ENCODE peak calls at places on chromosomes 13 and 19, in six cellular contexts. A is ovary, L is neural progenitor cell, O is Peyer's patch, P is hepatocyte, M is upper lobe of left lung. X is an unnamed sample. For H3K4me1, the result is how much of the 10 kb centered on the place peaks cover.

GRCh38 chr19:15294591-15294990 is 37.7 kb downstream of the BRD4 start:
- DNase-seq in A (peak), L (no peak), O (no peak), P (no peak), M (no peak), X (no peak)

GRCh38 chr19:2441096-2441752 is 13.8 kb upstream of the TIMM13 start:
- DNase-seq in A (no peak), L (no peak), O (no peak), P (no peak), M (no peak), X (no peak)

GRCh38 chr19:33055718-33056117 is 9.0 kb downstream of the RHPN2 start:
- DNase-seq in A (no peak), L (peak), O (no peak), P (no peak), M (no peak), X (no peak)

GRCh38 chr19:2282062-2282861 is at the start of gene PEAK3:
- DNase-seq in A (no peak), L (peak), O (peak), P (no peak), M (peak), X (peak)

GRCh38 chr13:44148159-44148929 is 225.3 kb upstream of the SERP2 start:
- DNase-seq in A (no peak), L (peak), O (no peak), P (no peak), M (no peak), X (no peak)

GRCh38 chr19:29628661-29629385 is 22.7 kb downstream of the POP4 start:
- DNase-seq in A (no peak), L (no peak), O (no peak), P (no peak), M (no peak), X (no peak)

GRCh38 chr19:27776020-27776419 is 1436.9 kb downstream of the UQCRFS1 start:
- DNase-seq in A (no peak), L (no peak), O (no peak), P (no peak), M (peak), X (no peak)

GRCh38 chr19:51564791-51565190 is 6.3 kb upstream of the ZNF175 start:
- DNase-seq in A (no peak), L (no peak), O (peak), P (no peak), M (no peak), X (no peak)

GRCh38 chr19:49390131-49390977 is 2.3 kb downstream of the KASH5 start:
- DNase-seq in A (no peak), L (no peak), O (no peak), P (no peak), M (no peak), X (no peak)

GRCh38 chr13:111926501-111927180 is 140.3 kb upstream of the SOX1 start:
- DNase-seq in A (no peak), L (no peak), O (no peak), P (no peak), M (no peak), X (no peak)

DNA sequence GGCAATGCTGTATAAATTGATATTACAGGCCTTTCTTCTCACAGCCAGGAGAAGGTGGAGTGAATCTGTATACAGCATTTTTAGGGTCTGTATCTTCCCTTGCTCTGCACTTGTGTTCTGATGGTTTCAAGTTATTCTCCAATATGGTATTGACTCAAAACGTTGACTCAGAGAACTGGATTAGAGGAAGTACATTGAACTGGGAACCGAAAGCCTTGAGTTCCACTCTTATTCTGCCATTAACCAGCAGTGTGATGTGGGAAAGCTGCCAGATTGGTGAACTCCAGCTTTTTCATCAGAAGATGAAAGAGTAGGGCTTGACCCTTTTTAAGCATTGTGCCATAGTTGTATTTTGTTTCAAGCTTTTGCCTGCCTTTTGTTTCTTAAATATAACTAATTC is 167.7 kb downstream of the SPRY2 start:
- DNase-seq in A (no peak), L (no peak), O (no peak), P (no peak), M (peak), X (no peak)
- H3K4me1 ChIP-seq in A (under half), L (under half), O (under half), P (under half), M (under half), X (under half)

GRCh38 chr13:36131931-36132297 is 732 bp upstream of the DCLK1 start:
- DNase-seq in A (peak), L (no peak), O (no peak), P (peak), M (peak), X (no peak)
- H3K4me3 ChIP-seq in A (no peak), L (no peak), O (no peak), P (no peak), M (no peak), X (no peak)

GRCh38 chr19:35119578-35119977 is 4.0 kb downstream of the FXYD3 start:
- DNase-seq in A (peak), L (no peak), O (no peak), P (no peak), M (no peak), X (no peak)
- H3K27ac ChIP-seq in A (no peak), L (no peak), O (peak), P (no peak), M (peak), X (no peak)

DNA sequence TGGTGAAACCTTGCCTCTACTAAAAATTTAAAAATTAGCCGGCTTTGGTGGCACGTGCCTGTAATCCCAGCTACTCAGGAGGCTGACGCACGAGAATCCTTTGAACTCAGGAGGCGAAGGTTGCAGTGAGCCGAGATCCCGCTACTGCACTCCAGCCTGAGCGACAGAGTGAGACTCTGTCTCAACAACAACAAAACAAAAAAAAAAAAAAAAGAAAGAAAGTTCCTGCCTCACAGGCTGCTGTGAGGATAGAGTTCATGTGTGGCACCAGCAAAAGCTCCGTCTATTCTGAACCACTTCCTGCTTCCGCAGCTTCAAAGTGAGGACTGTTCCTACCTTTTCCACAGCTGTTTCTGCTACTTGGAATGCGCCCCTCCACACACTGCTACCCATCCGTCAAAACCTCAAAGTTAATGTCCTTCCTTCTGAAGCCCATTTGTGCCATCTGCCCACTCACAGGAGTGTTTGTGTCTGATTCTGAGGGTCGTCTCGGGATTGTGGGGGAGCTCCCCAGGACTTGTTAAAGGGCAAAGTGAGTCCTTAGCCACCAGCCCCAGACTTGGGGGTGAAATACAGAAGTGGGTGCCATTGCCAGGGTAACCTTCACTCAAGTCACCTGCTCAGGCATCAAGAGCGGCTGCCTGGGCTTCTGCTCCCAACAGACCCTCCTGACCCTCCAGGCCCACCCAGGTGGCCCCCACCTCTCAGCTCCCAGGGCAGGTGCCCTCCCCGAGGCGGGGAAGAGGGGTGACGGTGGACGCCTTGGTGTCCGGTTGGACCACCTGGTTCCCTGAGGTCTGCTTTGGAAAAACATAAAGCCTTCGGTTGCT is 2.9 kb downstream of the MFSD12 start:
- DNase-seq in A (no peak), L (no peak), O (peak), P (no peak), M (no peak), X (peak)
- H3K4me1 ChIP-seq in A (under half), L (under half), O (under half), P (under half), M (under half), X (under half)

GRCh38 chr19:42326969-42327368 is 1.5 kb downstream of the MEGF8 start:
- DNase-seq in A (no peak), L (no peak), O (no peak), P (no peak), M (no peak), X (no peak)
- H3K4me3 ChIP-seq in A (no peak), L (no peak), O (no peak), P (no peak), M (no peak), X (no peak)

GRCh38 chr13:98510156-98510509 is 66.8 kb downstream of the STK24 start:
- DNase-seq in A (no peak), L (no peak), O (peak), P (no peak), M (no peak), X (no peak)
- H3K27ac ChIP-seq in A (no peak), L (no peak), O (peak), P (peak), M (peak), X (no peak)

GRCh38 chr19:42465827-42466280 is 23.1 kb upstream of the CXCL17 start:
- DNase-seq in A (no peak), L (no peak), O (peak), P (no peak), M (no peak), X (no peak)

GRCh38 chr19:42467437-42467760 is 24.7 kb upstream of the CXCL17 start:
- DNase-seq in A (no peak), L (no peak), O (no peak), P (no peak), M (no peak), X (no peak)

GRCh38 chr19:42459926-42460325 is 17.2 kb upstream of the CXCL17 start:
- DNase-seq in A (no peak), L (no peak), O (no peak), P (no peak), M (no peak), X (no peak)

GRCh38 chr19:42466521-42467436 is 24.0 kb upstream of the CXCL17 start:
- DNase-seq in A (no peak), L (no peak), O (no peak), P (no peak), M (no peak), X (no peak)

GRCh38 chr19:42461700-42462324 is 19.1 kb upstream of the CXCL17 start:
- DNase-seq in A (no peak), L (no peak), O (no peak), P (no peak), M (no peak), X (no peak)
- H3K4me1 ChIP-seq in A (under half), L (under half), O (under half), P (under half), M (under half), X (under half)

X was measured in CD8-positive, alpha-beta T cell.